ENCODE peak calls at places on chromosomes 7 and 10, in six cellular contexts. W, B, C, X, F and P are unnamed samples.

GRCh38 chr7:80540841-80541240 is 29.0 kb upstream of the GNAT3 start:
- DNase-seq in C (no peak), F (no peak), B (no peak), W (no peak), X (no peak), P (no peak)

GRCh38 chr10:70462349-70462984 is 16.1 kb upstream of the PALD1 start:
- DNase-seq in W (no peak), X (no peak), B (peak), C (no peak), F (no peak), P (no peak)

GRCh38 chr10:13328126-13328525 is 20.0 kb downstream of the SEPHS1 start:
- DNase-seq in B (no peak), F (no peak), W (no peak), X (no peak), C (no peak), P (no peak)

GRCh38 chr7:35723011-35723410 is 28.1 kb upstream of the HERPUD2 start:
- DNase-seq in B (no peak), X (no peak), W (peak), C (no peak), F (no peak), P (no peak)

GRCh38 chr10:11724938-11725776 is 17.0 kb upstream of the ECHDC3 start:
- DNase-seq in F (peak), X (no peak), C (peak), B (peak), W (peak), P (no peak)

GRCh38 chr7:13217762-13218161 is 530.3 kb downstream of the ARL4A start:
- DNase-seq in W (no peak), B (no peak), F (no peak), C (no peak), X (no peak), P (no peak)

GRCh38 chr7:156125841-156126730 is 313.8 kb upstream of the SHH start:
- DNase-seq in W (no peak), F (no peak), X (no peak), B (no peak), C (no peak), P (no peak)

GRCh38 chr7:155752756-155753445 is 59.4 kb downstream of the SHH start:
- DNase-seq in F (no peak), B (no peak), C (no peak), X (no peak), W (no peak), P (no peak)

GRCh38 chr10:119693262-119693957 is 32.4 kb upstream of the INPP5F start:
- DNase-seq in W (no peak), B (no peak), C (no peak), F (no peak), X (no peak), P (no peak)

GRCh38 chr10:93854985-93855384 is 38.8 kb upstream of the SLC35G1 start:
- DNase-seq in C (no peak), W (no peak), B (no peak), X (no peak), F (no peak), P (no peak)

GRCh38 chr7:157043745-157044144 is 33.3 kb upstream of the MNX1 start:
- DNase-seq in B (no peak), X (no peak), F (no peak), W (peak), C (no peak), P (no peak)

GRCh38 chr10:131824371-131825149 is 76.2 kb upstream of the PPP2R2D start:
- DNase-seq in X (no peak), B (no peak), W (no peak), C (no peak), F (no peak), P (no peak)

GRCh38 chr7:44811093-44811492 is 14.6 kb downstream of the PPIA start:
- DNase-seq in B (peak), C (no peak), F (no peak), W (no peak), X (no peak), P (no peak)

GRCh38 chr10:97335188-97335619 is 675 bp upstream of the FRAT2 start:
- DNase-seq in X (no peak), C (peak), W (no peak), F (no peak), B (no peak), P (no peak)

GRCh38 chr10:72335394-72336258 is 19.1 kb downstream of the DNAJB12 start:
- DNase-seq in W (no peak), C (no peak), X (no peak), F (no peak), B (peak), P (no peak)

GRCh38 chr7:35874881-35875280 is 74.0 kb downstream of the SEPTIN7 start:
- DNase-seq in F (no peak), C (no peak), W (no peak), X (no peak), B (no peak), P (no peak)

GRCh38 chr10:86673827-86674581 is 5.7 kb downstream of the LDB3 start:
- DNase-seq in W (no peak), F (no peak), B (no peak), C (no peak), X (no peak), P (no peak)

GRCh38 chr10:44517635-44518034 is 132.7 kb upstream of the CXCL12 start:
- DNase-seq in F (no peak), X (no peak), W (no peak), B (no peak), C (peak), P (no peak)

GRCh38 chr10:13206546-13207443 is 27.4 kb downstream of the UCMA start:
- DNase-seq in C (peak), B (no peak), W (peak), X (no peak), F (peak), P (no peak)

GRCh38 chr10:131946321-131946751 is 35.4 kb downstream of the BNIP3 start:
- DNase-seq in W (peak), C (no peak), B (no peak), X (no peak), F (no peak), P (no peak)

GRCh38 chr10:124614003-124614659 is 130.0 kb downstream of the FAM53B start:
- DNase-seq in C (no peak), X (no peak), F (no peak), W (no peak), B (no peak), P (peak)

GRCh38 chr7:51457079-51457478 is 140.5 kb upstream of the COBL start:
- DNase-seq in B (no peak), C (no peak), F (no peak), W (no peak), X (no peak), P (no peak)

GRCh38 chr10:123580426-123580825 is 85.7 kb upstream of the GPR26 start:
- DNase-seq in F (no peak), C (no peak), B (no peak), W (no peak), X (no peak), P (no peak)

GRCh38 chr7:64876792-64877713 is 26.0 kb upstream of the ZNF273 start:
- DNase-seq in W (no peak), B (no peak), X (peak), C (no peak), F (no peak), P (peak)

GRCh38 chr10:72728462-72728861 is 36.5 kb downstream of the MCU start:
- DNase-seq in X (no peak), F (no peak), C (no peak), W (no peak), B (no peak), P (no peak)

GRCh38 chr7:27150568-27151340 is 1.6 kb downstream of the HOXA3 start:
- DNase-seq in F (no peak), B (peak), W (peak), X (peak), C (peak), P (peak)